ENCODE peak calls at places on chromosomes 7 and 10, in four cellular contexts. T is sigmoid colon, M is GM12878, W is H1. U is an unnamed sample.

GRCh38 chr10:121694327-121694965 is 96.2 kb upstream of the FGFR2 start:
- DNase-seq in T (no peak), M (no peak), W (no peak), U (no peak)

GRCh38 chr7:151046603-151047573 is 1.4 kb upstream of the ASIC3 start:
- DNase-seq in T (no peak), M (no peak), W (no peak), U (no peak)

GRCh38 chr7:111827863-111828504 is 265.7 kb upstream of the IMMP2L start:
- DNase-seq in T (no peak), M (no peak), W (no peak), U (no peak)

GRCh38 chr7:42790196-42790595 is 121.7 kb downstream of the C7orf25 start:
- DNase-seq in T (no peak), M (no peak), W (no peak), U (no peak)

GRCh38 chr7:42155836-42156540 is 81.0 kb downstream of the GLI3 start:
- DNase-seq in T (no peak), M (no peak), W (no peak), U (no peak)

GRCh38 chr10:1290071-1290471 is 233.9 kb downstream of the WDR37 start:
- DNase-seq in T (no peak), M (no peak), W (no peak), U (no peak)

GRCh38 chr10:5618042-5618441 is 48.4 kb downstream of the ASB13 start:
- DNase-seq in T (no peak), M (no peak), W (no peak), U (no peak)

GRCh38 chr7:23242321-23242720 is 4.3 kb upstream of the GPNMB start:
- DNase-seq in T (no peak), M (no peak), W (no peak), U (no peak)

GRCh38 chr7:30846378-30846777 is 65.3 kb upstream of the AQP1 start:
- DNase-seq in T (no peak), M (no peak), W (no peak), U (peak)

GRCh38 chr7:105353752-105354328 is 34.9 kb downstream of the SRPK2 start:
- DNase-seq in T (peak), M (no peak), W (no peak), U (peak)

GRCh38 chr10:9766762-9767161 is 1250.9 kb upstream of the CELF2 start:
- DNase-seq in T (no peak), M (no peak), W (no peak), U (no peak)

GRCh38 chr7:116210345-116211005 is at the start of gene TES:
- DNase-seq in T (peak), M (no peak), W (peak), U (peak)

GRCh38 chr10:100341953-100342626 is 4.9 kb upstream of the SCD start:
- DNase-seq in T (no peak), M (no peak), W (no peak), U (peak)

GRCh38 chr10:26540601-26541000 is 102.5 kb downstream of the APBB1IP start:
- DNase-seq in T (no peak), M (peak), W (no peak), U (no peak)

GRCh38 chr10:99304027-99304856 is 24.9 kb upstream of the CNNM1 start:
- DNase-seq in T (no peak), M (no peak), W (no peak), U (no peak)

GRCh38 chr10:118827466-118828155 is 72.8 kb upstream of the CACUL1 start:
- DNase-seq in T (no peak), M (no peak), W (no peak), U (no peak)

GRCh38 chr10:125060851-125061556 is 99.4 kb downstream of the CTBP2 start:
- DNase-seq in T (peak), M (no peak), W (peak), U (peak)

GRCh38 chr10:92692085-92692671 is 2.4 kb downstream of the HHEX start:
- DNase-seq in T (no peak), M (no peak), W (no peak), U (no peak)

GRCh38 chr7:34309116-34309515 is 348.9 kb upstream of the NPSR1 start:
- DNase-seq in T (no peak), M (no peak), W (no peak), U (no peak)

GRCh38 chr10:78437407-78437768 is 403.7 kb downstream of the RPS24 start:
- DNase-seq in T (peak), M (no peak), W (no peak), U (no peak)

GRCh38 chr10:22491480-22491879 is 146.2 kb downstream of the SPAG6 start:
- DNase-seq in T (no peak), M (no peak), W (no peak), U (no peak)

GRCh38 chr10:3813267-3813666 is 28.3 kb upstream of the KLF6 start:
- DNase-seq in T (no peak), M (no peak), W (no peak), U (no peak)

GRCh38 chr10:131816157-131816775 is 84.5 kb upstream of the PPP2R2D start:
- DNase-seq in T (no peak), M (no peak), W (no peak), U (no peak)

GRCh38 chr7:80732635-80733034 is 94.2 kb downstream of the CD36 start:
- DNase-seq in T (no peak), M (no peak), W (no peak), U (no peak)

GRCh38 chr10:7235376-7235775 is 175.5 kb downstream of the SFMBT2 start:
- DNase-seq in T (no peak), M (no peak), W (no peak), U (no peak)

GRCh38 chr10:80415734-80416281 is 7.5 kb downstream of the PRXL2A start:
- DNase-seq in T (no peak), M (no peak), W (no peak), U (no peak)

GRCh38 chr7:22194633-22195273 is 162.2 kb downstream of the RAPGEF5 start:
- DNase-seq in T (no peak), M (no peak), W (no peak), U (no peak)

GRCh38 chr7:22197376-22197775 is 159.6 kb downstream of the RAPGEF5 start:
- DNase-seq in T (no peak), M (no peak), W (no peak), U (no peak)

GRCh38 chr7:22195402-22195801 is 161.6 kb downstream of the RAPGEF5 start:
- DNase-seq in T (no peak), M (peak), W (no peak), U (no peak)

GRCh38 chr7:22193361-22194016 is 163.5 kb downstream of the RAPGEF5 start:
- DNase-seq in T (peak), M (no peak), W (no peak), U (no peak)

DNA sequence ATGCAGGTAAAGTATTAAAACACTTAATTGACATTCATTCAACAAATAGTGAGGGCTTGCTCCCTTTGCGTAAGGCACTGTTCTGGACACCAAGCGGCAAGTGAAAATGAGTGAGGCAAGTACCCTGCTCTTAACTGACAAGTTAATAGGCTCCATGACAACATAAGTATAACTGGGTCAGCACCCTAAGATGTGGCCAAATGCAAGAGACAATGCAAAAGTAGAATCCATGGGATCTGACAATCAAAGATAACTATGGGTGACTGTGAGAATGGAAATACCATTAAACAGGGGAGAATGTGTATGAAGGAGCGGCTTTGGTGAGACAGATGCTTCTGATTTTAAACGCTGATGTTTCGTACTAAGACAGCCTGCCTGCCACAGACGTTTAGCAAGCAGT is 160.5 kb downstream of the RAPGEF5 start:
- DNase-seq in T (no peak), M (no peak), W (no peak), U (no peak)
- TF ChIP-seq POLR2AphosphoS5 in T (no peak), M (no peak), W (no peak), U (no peak)

DNA sequence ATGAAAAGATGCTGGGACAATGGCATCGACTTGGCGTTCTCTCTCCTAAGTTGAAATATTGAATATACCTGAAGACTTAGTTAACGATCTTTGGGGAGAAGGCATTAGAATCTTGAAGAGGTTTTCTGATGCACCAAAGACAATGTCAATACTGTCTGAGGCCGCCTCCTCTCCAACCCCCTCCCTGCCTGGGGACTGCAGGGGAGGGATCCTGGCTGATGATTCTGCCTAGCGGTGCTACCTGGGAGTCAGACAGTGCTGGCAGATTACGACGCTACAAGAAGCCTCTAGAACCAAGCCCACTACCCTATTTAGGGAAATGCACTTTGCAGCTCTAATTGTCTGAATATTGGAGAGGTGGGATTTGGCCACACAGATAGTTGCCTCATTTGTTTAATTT is 145.6 kb upstream of the HABP2 start:
- DNase-seq in T (no peak), M (no peak), W (no peak), U (no peak)
- TF ChIP-seq EP300 in T (no peak), M (no peak), W (no peak), U (no peak)

GRCh38 chr10:50393784-50394183 is 142.5 kb upstream of the ASAH2 start:
- DNase-seq in T (no peak), M (no peak), W (no peak), U (no peak)

GRCh38 chr10:50395279-50395678 is 144.0 kb upstream of the ASAH2 start:
- DNase-seq in T (no peak), M (no peak), W (no peak), U (no peak)

GRCh38 chr10:50392426-50392825 is 141.1 kb upstream of the ASAH2 start:
- DNase-seq in T (no peak), M (no peak), W (no peak), U (no peak)

GRCh38 chr10:50394832-50395231 is 143.5 kb upstream of the ASAH2 start:
- DNase-seq in T (no peak), M (no peak), W (no peak), U (no peak)

DNA sequence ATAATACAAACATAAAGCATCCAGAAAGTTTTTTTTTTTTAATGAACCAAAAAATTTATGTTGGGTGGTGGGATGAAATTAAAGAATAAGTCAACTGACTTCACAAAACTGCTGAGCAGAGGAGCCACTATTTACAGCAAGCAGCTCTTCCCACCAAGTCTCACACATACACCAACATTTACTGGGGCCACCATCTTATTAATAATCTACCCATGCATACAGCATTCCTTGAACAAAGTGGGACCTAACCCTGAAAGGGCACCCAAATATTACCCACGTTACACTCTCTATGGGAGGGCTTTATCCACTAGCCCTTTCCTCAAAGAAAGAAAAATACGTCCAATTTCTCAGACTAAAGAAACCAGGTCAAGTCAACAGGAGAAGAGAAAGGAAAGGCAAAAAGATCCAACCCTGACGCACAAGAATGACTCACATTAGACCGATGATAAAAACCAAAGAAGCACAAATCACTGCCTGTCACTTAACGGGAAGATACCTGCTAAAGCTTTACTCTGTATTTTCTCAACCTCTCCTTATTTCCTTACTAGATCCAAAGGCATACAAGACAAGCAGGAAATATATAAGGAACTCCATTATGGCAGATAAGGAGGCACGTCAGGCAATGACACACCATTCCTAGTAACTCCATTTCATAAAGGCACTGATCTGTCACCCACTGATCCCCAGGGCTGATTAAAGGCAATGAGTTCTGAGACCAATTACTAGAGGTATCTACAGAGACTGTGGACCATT is 141.8 kb upstream of the ASAH2 start:
- DNase-seq in T (no peak), M (no peak), W (no peak), U (no peak)
- H3K4me3 ChIP-seq in T (no peak), M (no peak), W (no peak), U (no peak)

GRCh38 chr10:69403519-69403918 is 13.2 kb downstream of the TACR2 start:
- DNase-seq in T (no peak), M (no peak), W (no peak), U (no peak)

GRCh38 chr10:69403066-69403465 is 13.7 kb downstream of the TACR2 start:
- DNase-seq in T (no peak), M (no peak), W (no peak), U (no peak)

GRCh38 chr10:69406302-69406811 is 10.4 kb downstream of the TACR2 start:
- DNase-seq in T (no peak), M (no peak), W (no peak), U (no peak)

GRCh38 chr10:69405221-69405620 is 11.5 kb downstream of the TACR2 start:
- DNase-seq in T (no peak), M (no peak), W (no peak), U (no peak)

GRCh38 chr10:69404786-69405185 is 11.9 kb downstream of the TACR2 start:
- DNase-seq in T (no peak), M (no peak), W (no peak), U (no peak)
- TF ChIP-seq POLR2AphosphoS5 in T (no peak), M (no peak), W (no peak), U (no peak)

DNA sequence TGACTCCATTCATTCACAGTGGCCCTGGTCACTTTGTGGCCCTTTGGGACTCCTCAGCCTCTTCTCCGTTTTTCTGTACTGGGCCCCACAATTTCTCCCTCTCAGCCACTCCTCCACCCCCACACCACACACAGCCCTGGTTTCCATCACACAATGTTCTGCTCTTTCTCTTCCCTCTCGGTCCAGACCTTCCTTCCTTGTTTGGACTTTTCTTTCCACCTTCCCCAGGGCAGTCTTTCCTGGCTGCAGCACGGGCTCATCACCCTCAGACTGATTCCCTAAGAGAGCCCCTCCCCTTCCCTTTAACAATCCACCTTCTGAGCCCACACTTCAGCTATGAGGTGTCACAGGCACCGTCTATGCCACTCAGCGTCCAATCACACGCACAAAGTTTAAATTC is 25.7 kb downstream of the CPXM2 start:
- DNase-seq in T (peak), M (no peak), W (no peak), U (no peak)
- TF ChIP-seq EP300 in T (peak), M (no peak), W (no peak), U (peak)

GRCh38 chr10:45594276-45595157 is 78.1 kb downstream of the ZFAND4 start:
- DNase-seq in T (peak), M (peak), W (peak), U (peak)

GRCh38 chr10:45593938-45594275 is 78.7 kb downstream of the ZFAND4 start:
- DNase-seq in T (no peak), M (no peak), W (no peak), U (no peak)

GRCh38 chr10:45592926-45593325 is 79.6 kb downstream of the ZFAND4 start:
- DNase-seq in T (no peak), M (no peak), W (no peak), U (no peak)

GRCh38 chr10:45591262-45591661 is 81.3 kb downstream of the ZFAND4 start:
- DNase-seq in T (no peak), M (no peak), W (no peak), U (no peak)

GRCh38 chr10:45592432-45592831 is 80.1 kb downstream of the ZFAND4 start:
- DNase-seq in T (no peak), M (no peak), W (no peak), U (no peak)
- H3K4me3 ChIP-seq in T (no peak), M (peak), W (no peak), U (no peak)

GRCh38 chr7:152856351-152856750 is 96.8 kb downstream of the ACTR3B start:
- DNase-seq in T (no peak), M (no peak), W (no peak), U (no peak)

GRCh38 chr7:152860302-152860701 is 100.8 kb downstream of the ACTR3B start:
- DNase-seq in T (no peak), M (no peak), W (no peak), U (no peak)

GRCh38 chr7:152859781-152860191 is 100.2 kb downstream of the ACTR3B start:
- DNase-seq in T (no peak), M (no peak), W (peak), U (no peak)

GRCh38 chr7:152857272-152857671 is 97.7 kb downstream of the ACTR3B start:
- DNase-seq in T (no peak), M (no peak), W (no peak), U (no peak)

DNA sequence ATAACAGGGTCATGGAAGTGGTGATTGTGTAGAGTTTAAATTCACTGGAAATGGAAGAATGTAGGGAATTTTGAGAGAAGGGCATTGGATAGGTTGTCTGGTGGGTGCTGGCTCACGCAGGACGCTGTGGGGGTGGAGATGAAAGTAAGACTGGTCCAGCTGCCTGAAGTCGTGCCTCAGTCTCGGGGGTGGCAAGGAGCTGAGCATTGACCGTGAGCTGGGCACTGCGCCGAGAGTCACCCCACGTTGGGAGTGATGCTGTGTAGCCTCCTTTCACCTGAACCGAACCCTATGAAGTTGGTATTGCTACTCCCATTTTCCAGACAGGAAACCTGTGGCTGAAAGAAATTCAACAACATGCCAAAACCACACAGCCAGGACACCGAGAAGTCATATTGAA is 99.2 kb downstream of the ACTR3B start:
- DNase-seq in T (no peak), M (no peak), W (no peak), U (no peak)
- TF ChIP-seq POLR2AphosphoS5 in T (no peak), M (no peak), W (peak), U (no peak)

DNA sequence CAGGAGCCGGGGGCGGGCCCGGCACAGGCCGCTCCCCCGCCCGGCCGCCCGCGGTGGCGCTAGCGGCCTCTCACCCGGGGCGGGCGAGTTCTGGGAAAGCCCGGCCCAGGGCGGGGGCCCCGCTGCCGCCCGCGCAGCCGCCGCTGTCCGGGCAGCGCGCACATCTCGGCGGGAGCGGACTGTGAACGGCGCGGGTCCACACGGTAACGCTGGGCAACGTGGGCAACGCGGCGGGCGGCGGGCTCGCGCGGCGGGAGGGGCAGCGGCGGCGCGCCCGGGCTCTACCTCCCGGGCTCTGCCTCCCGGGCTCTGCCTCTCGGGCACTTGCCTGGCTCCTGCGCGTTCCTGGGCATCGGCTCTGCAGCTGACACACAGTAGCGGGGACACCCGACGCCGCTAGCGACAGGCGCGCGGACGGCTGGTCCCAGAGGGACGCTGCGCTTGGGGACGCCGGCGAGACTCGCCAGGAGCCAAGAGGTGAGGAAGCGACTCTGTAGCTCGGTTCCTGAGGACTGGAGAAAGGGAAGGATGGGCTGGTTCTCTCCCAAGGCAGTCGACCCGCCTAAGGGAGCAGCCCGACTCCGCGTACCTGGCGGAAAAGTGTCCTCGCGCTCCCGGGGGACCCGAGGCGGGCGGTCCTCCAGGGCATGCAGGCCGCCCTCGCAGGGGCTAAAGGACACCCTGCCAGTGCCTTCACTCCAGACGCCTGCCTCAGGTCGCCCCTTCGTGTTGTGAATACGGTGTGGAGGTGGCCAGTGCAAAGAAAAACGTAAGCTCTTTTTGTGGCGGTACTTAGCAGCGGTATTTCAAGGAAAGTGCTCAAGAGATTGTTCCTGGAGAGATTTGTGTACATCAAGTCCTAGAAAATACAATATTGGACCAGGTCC is at the start of gene PLCE1:
- DNase-seq in T (peak), M (no peak), W (no peak), U (peak)
- TF ChIP-seq EP300 in T (no peak), M (no peak), W (no peak), U (no peak)